ENCODE peak calls at places on chromosomes 4 and X, in four cellular contexts. One of them, this sample, is unnamed.

GRCh38 chr4:119010909-119011606 is 122.4 kb downstream of the SYNPO2 start:
- DNase-seq in ovary: no peak
- DNase-seq in lower leg skin: no peak
- DNase-seq in cardiac muscle cell: peak; percentile 24
- DNase-seq in this sample: no peak

GRCh38 chr4:11151500-11151899 is 277.2 kb downstream of the HS3ST1 start:
- DNase-seq in cardiac muscle cell: no peak
- DNase-seq in lower leg skin: no peak
- DNase-seq in ovary: no peak
- DNase-seq in this sample: no peak

GRCh38 chr4:60588556-60588955 is 611.6 kb upstream of the ADGRL3 start:
- DNase-seq in lower leg skin: no peak
- DNase-seq in cardiac muscle cell: no peak
- DNase-seq in ovary: no peak
- DNase-seq in this sample: no peak

GRCh38 chrX:53116101-53116500 is 22.2 kb downstream of the KANTR start:
- DNase-seq in lower leg skin: no peak
- DNase-seq in cardiac muscle cell: peak; percentile 86
- DNase-seq in ovary: no peak
- DNase-seq in this sample: no peak

GRCh38 chrX:24259544-24260240 is 54.2 kb downstream of the SUPT20HL2 start:
- DNase-seq in ovary: peak; percentile 49
- DNase-seq in lower leg skin: peak; percentile 25
- DNase-seq in cardiac muscle cell: peak; percentile 84
- DNase-seq in this sample: peak; percentile 29

GRCh38 chr4:6221851-6222760 is 21.8 kb upstream of the JAKMIP1 start:
- DNase-seq in lower leg skin: no peak
- DNase-seq in cardiac muscle cell: peak; percentile 30
- DNase-seq in ovary: peak; percentile 51
- DNase-seq in this sample: no peak

GRCh38 chrX:136616987-136617685 is 30.8 kb upstream of the CD40LG start:
- DNase-seq in ovary: no peak
- DNase-seq in lower leg skin: no peak
- DNase-seq in cardiac muscle cell: no peak
- DNase-seq in this sample: no peak

GRCh38 chrX:75278991-75279390 is 5.1 kb downstream of the UPRT start:
- DNase-seq in cardiac muscle cell: no peak
- DNase-seq in ovary: no peak
- DNase-seq in lower leg skin: no peak
- DNase-seq in this sample: no peak

GRCh38 chr4:129167640-129168260 is 71.8 kb downstream of the C4orf33 start:
- DNase-seq in ovary: no peak
- DNase-seq in cardiac muscle cell: no peak
- DNase-seq in lower leg skin: no peak
- DNase-seq in this sample: no peak

GRCh38 chr4:16752150-16752549 is 146.3 kb downstream of the LDB2 start:
- DNase-seq in cardiac muscle cell: peak; percentile 57
- DNase-seq in ovary: no peak
- DNase-seq in lower leg skin: no peak
- DNase-seq in this sample: no peak
- TF ChIP-seq CTCF in cardiac muscle cell: peak; percentile 48
- TF ChIP-seq CTCF in ovary: no peak
- TF ChIP-seq CTCF in lower leg skin: no peak
- TF ChIP-seq CTCF in this sample: peak; percentile 46

GRCh38 chr4:156970501-156971167 is 965 bp downstream of the PDGFC start:
- DNase-seq in lower leg skin: peak; percentile 47
- DNase-seq in cardiac muscle cell: peak; percentile 79
- DNase-seq in ovary: peak; percentile 67
- DNase-seq in this sample: no peak
- H3K4me3 ChIP-seq in lower leg skin: peak overlapping the region; percentile 66
- H3K4me3 ChIP-seq in cardiac muscle cell: peak overlapping the region; percentile 71
- H3K4me3 ChIP-seq in ovary: peak overlapping the region; percentile 86
- H3K4me3 ChIP-seq in this sample: peak overlapping the region; percentile 99

GRCh38 chr4:92091335-92091734 is 212.4 kb upstream of the GRID2 start:
- DNase-seq in cardiac muscle cell: peak; percentile 3
- DNase-seq in ovary: no peak
- DNase-seq in lower leg skin: no peak
- DNase-seq in this sample: no peak
- TF ChIP-seq CTCF in cardiac muscle cell: no peak
- TF ChIP-seq CTCF in ovary: no peak
- TF ChIP-seq CTCF in lower leg skin: no peak
- TF ChIP-seq CTCF in this sample: peak; percentile 12

GRCh38 chrX:129965166-129965565 is 17.3 kb upstream of the BCORL1 start:
- DNase-seq in ovary: no peak
- DNase-seq in lower leg skin: no peak
- DNase-seq in cardiac muscle cell: no peak
- DNase-seq in this sample: no peak

GRCh38 chrX:129959493-129959832 is 23.0 kb upstream of the BCORL1 start:
- DNase-seq in lower leg skin: no peak
- DNase-seq in cardiac muscle cell: peak; percentile 31
- DNase-seq in ovary: no peak
- DNase-seq in this sample: no peak

GRCh38 chrX:129963729-129964128 is 18.7 kb upstream of the BCORL1 start:
- DNase-seq in cardiac muscle cell: no peak
- DNase-seq in ovary: no peak
- DNase-seq in lower leg skin: no peak
- DNase-seq in this sample: no peak

GRCh38 chrX:129958814-129959492 is 23.5 kb upstream of the BCORL1 start:
- DNase-seq in lower leg skin: no peak
- DNase-seq in ovary: no peak
- DNase-seq in cardiac muscle cell: no peak
- DNase-seq in this sample: no peak

DNA sequence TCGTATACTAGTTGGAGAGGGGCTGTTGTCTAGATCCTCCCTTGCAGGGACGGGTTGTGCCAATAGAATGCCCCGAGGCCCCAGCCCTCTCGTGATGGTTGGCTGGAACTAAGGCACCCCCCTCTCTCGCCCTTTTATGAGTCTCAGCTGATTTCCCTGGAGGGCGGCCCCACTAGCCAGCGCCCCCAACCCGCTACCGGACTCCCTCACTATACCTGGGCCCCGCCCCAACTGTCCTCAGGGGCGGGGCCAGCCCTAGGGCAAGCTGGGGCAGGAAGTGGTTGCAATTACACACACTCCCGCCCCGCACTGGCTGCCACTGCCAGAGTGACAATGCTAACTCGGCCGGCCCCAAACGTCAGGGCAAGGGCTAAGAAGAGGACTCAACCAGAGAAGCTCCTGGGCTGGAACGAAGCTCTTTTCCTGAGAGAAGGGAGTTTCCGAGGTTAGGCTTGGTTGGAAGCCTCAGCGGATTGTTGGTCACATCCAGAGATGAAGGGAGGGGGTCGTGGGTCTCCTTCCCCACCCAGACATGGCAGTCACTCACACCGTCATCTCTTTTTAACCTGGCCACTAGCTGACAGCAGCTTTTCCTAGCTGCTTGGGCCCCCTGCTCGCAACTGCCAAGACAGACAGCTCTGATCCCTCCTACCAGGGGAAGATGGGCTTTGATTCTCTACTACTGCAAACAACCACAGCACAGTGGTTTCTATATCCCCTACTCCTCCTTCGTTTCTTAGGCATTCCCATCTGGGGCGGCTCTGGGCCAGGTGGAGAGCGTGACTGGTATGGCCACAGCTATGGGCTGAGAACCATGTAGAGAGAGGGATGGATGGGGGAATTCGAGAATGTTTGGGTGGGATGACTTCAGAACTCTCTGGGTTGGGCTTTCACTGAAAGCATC is 21.0 kb upstream of the BCORL1 start:
- DNase-seq in ovary: no peak
- DNase-seq in cardiac muscle cell: no peak
- DNase-seq in lower leg skin: peak; percentile 38
- DNase-seq in this sample: no peak
- H3K4me3 ChIP-seq in ovary: no peak overlapping the region
- H3K4me3 ChIP-seq in cardiac muscle cell: peak overlapping the region; percentile 7
- H3K4me3 ChIP-seq in lower leg skin: no peak overlapping the region
- H3K4me3 ChIP-seq in this sample: peak overlapping the region; percentile 25